ENCODE peak calls at places on chromosomes 13 and 19, in six cellular contexts. One of them, this sample, is unnamed.

GRCh38 chr13:76148926-76149325 is 512.8 kb downstream of the LMO7 start:
- DNase-seq in HCT116: no peak
- DNase-seq in MM.1S: no peak
- DNase-seq in GM23248: peak; percentile 87
- DNase-seq in PC-3: peak; percentile 59
- DNase-seq in SK-N-SH: no peak
- DNase-seq in this sample: no peak

GRCh38 chr19:45275370-45275971 is 24.4 kb downstream of the MARK4 start:
- DNase-seq in PC-3: no peak
- DNase-seq in GM23248: no peak
- DNase-seq in HCT116: no peak
- DNase-seq in SK-N-SH: peak; percentile 85
- DNase-seq in MM.1S: no peak
- DNase-seq in this sample: no peak

GRCh38 chr19:45280471-45280961 is 29.4 kb downstream of the MARK4 start:
- DNase-seq in SK-N-SH: no peak
- DNase-seq in GM23248: no peak
- DNase-seq in MM.1S: no peak
- DNase-seq in HCT116: no peak
- DNase-seq in PC-3: no peak
- DNase-seq in this sample: no peak

GRCh38 chr19:38291855-38292254 is 12.2 kb upstream of the C19orf33 start:
- DNase-seq in MM.1S: no peak
- DNase-seq in GM23248: no peak
- DNase-seq in PC-3: no peak
- DNase-seq in HCT116: no peak
- DNase-seq in SK-N-SH: no peak
- DNase-seq in this sample: no peak

GRCh38 chr19:51948979-51949378 is 21.7 kb downstream of the ZNF613 start:
- DNase-seq in MM.1S: no peak
- DNase-seq in GM23248: peak; percentile 57
- DNase-seq in HCT116: no peak
- DNase-seq in PC-3: no peak
- DNase-seq in SK-N-SH: peak; percentile 70
- DNase-seq in this sample: no peak

GRCh38 chr13:98576963-98577822 is at the start of gene STK24:
- DNase-seq in PC-3: peak; percentile 69
- DNase-seq in MM.1S: peak; percentile 79
- DNase-seq in SK-N-SH: peak; percentile 97
- DNase-seq in HCT116: no peak
- DNase-seq in GM23248: peak; percentile 88
- DNase-seq in this sample: peak; percentile 89

GRCh38 chr19:33947565-33947964 is 150.9 kb downstream of the KCTD15 start:
- DNase-seq in HCT116: no peak
- DNase-seq in GM23248: no peak
- DNase-seq in PC-3: no peak
- DNase-seq in SK-N-SH: no peak
- DNase-seq in MM.1S: no peak
- DNase-seq in this sample: peak; percentile 54

GRCh38 chr13:95044452-95045205 is 256.6 kb downstream of the ABCC4 start:
- DNase-seq in MM.1S: no peak
- DNase-seq in HCT116: no peak
- DNase-seq in SK-N-SH: no peak
- DNase-seq in GM23248: no peak
- DNase-seq in PC-3: no peak
- DNase-seq in this sample: no peak

GRCh38 chr13:80436571-80437169 is 95.7 kb upstream of the SPRY2 start:
- DNase-seq in SK-N-SH: no peak
- DNase-seq in MM.1S: no peak
- DNase-seq in GM23248: no peak
- DNase-seq in HCT116: no peak
- DNase-seq in PC-3: no peak
- DNase-seq in this sample: no peak

GRCh38 chr13:100875392-100876043 is 200.9 kb upstream of the TMTC4 start:
- DNase-seq in PC-3: peak; percentile 83
- DNase-seq in GM23248: peak; percentile 90
- DNase-seq in SK-N-SH: no peak
- DNase-seq in HCT116: no peak
- DNase-seq in MM.1S: no peak
- DNase-seq in this sample: no peak
- H3K9ac ChIP-seq in PC-3: no peak overlapping the region
- H3K9ac ChIP-seq in GM23248: no peak overlapping the region
- H3K9ac ChIP-seq in SK-N-SH: no peak overlapping the region
- H3K9ac ChIP-seq in HCT116: no peak overlapping the region
- H3K9ac ChIP-seq in MM.1S: no peak overlapping the region
- H3K9ac ChIP-seq in this sample: no peak overlapping the region

DNA sequence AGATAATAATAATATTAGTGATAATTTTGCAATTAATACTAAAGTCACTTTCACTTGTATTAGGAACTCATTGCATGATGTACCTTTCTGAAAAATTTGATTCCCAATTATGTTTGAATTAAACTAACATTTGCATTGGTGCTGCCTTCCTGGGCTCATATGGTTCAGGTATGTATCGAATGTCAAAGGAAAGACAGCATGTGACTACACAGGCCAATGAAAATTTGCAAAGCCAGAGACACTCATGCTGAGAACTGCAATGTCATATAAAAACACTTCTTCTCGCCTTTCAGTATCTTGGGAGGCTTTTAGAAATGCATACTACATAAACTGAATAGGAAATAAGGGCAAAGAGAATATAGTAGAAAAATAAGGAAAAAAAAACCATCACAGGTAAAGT is 44.3 kb downstream of the RAP2A start:
- DNase-seq in PC-3: no peak
- DNase-seq in GM23248: no peak
- DNase-seq in MM.1S: no peak
- DNase-seq in SK-N-SH: no peak
- DNase-seq in HCT116: no peak
- DNase-seq in this sample: no peak
- H3K4me1 ChIP-seq in PC-3: no peaks in the 10 kb centered on the region
- H3K4me1 ChIP-seq in GM23248: no peaks in the 10 kb centered on the region
- H3K4me1 ChIP-seq in MM.1S: no peaks in the 10 kb centered on the region
- H3K4me1 ChIP-seq in SK-N-SH: no peaks in the 10 kb centered on the region
- H3K4me1 ChIP-seq in HCT116: no peaks in the 10 kb centered on the region
- H3K4me1 ChIP-seq in this sample: no peaks in the 10 kb centered on the region

DNA sequence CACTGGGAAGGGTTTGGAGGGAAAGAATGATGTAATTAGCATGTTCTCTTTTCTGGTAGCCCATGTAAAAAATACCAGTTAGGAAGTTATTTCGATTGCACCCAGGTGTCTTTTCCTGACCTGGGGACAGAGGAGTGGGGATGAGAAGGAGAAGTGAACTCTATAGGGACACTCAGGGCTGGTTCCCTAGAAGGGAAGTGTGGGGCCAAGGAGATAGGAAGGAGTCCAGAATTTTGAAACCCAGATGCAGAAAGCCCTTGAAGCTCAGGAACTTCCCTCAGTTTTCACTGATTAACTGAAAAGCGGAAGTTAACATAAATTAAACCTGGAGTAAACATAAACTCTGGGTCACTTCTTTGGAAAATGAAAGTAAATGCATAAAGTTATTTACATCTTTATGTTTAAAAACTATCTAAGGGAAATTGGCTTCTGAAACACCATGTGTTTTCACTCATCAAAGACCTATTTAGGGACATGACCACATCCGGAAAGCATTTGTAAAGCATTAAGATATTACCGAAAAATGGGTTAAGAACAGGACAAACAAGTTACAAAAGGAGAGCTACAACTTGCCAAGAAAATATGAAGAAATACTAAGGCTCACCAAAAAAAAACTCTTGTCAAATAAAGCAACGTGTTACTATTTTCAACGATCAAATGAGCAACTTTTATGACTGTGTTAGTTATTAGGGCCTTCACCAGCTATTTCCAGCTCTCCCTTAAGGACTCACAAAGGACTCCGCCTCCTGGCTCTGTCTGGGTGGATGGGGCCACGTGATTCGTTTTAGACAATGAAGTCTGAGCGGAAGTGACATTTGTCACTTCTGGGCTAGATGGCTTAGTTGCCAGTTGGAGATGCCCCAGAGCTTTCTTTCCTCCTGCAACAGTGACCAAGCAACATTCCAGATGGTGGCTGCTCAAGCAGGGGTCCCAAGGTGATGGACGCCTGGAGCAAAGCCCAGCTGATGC is 439.1 kb upstream of the ZNF507 start:
- DNase-seq in GM23248: peak; percentile 0
- DNase-seq in HCT116: no peak
- DNase-seq in PC-3: no peak
- DNase-seq in SK-N-SH: no peak
- DNase-seq in MM.1S: peak; percentile 34
- DNase-seq in this sample: no peak
- H3K9me2 ChIP-seq in GM23248: no peaks in the 10 kb centered on the region
- H3K9me2 ChIP-seq in HCT116: no peaks in the 10 kb centered on the region
- H3K9me2 ChIP-seq in PC-3: no peaks in the 10 kb centered on the region
- H3K9me2 ChIP-seq in SK-N-SH: no peaks in the 10 kb centered on the region
- H3K9me2 ChIP-seq in MM.1S: no peaks in the 10 kb centered on the region
- H3K9me2 ChIP-seq in this sample: no peaks in the 10 kb centered on the region

DNA sequence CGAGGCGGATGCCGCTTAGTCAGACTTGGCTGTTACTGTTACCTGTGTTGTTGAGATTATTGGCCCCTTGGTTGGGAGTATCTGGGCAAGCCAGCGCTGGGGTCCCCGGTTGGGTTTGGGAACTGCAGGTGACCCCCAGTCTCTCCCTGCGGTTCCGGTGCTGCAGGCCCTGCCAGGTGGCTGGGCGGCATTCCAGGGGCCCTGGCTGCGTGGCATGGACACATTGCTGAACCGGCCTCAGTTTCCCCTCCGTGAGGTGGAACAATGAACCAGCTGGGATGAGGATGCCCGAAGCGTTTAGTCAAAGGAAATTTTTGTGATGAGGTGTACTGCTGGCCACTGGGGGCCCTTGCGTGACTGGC is 538 bp downstream of the B3GNT3 start:
- DNase-seq in SK-N-SH: no peak
- DNase-seq in HCT116: no peak
- DNase-seq in PC-3: peak; percentile 8
- DNase-seq in MM.1S: no peak
- DNase-seq in GM23248: no peak
- DNase-seq in this sample: no peak
- H3K9ac ChIP-seq in SK-N-SH: no peak overlapping the region
- H3K9ac ChIP-seq in HCT116: peak overlapping the region; percentile 86
- H3K9ac ChIP-seq in PC-3: peak overlapping the region; percentile 95
- H3K9ac ChIP-seq in MM.1S: no peak overlapping the region
- H3K9ac ChIP-seq in GM23248: no peak overlapping the region
- H3K9ac ChIP-seq in this sample: no peak overlapping the region

GRCh38 chr19:18368504-18369222 is 17.3 kb upstream of the GDF15 start:
- DNase-seq in MM.1S: no peak
- DNase-seq in SK-N-SH: no peak
- DNase-seq in HCT116: no peak
- DNase-seq in PC-3: no peak
- DNase-seq in GM23248: no peak
- DNase-seq in this sample: no peak
- H3K4me1 ChIP-seq in MM.1S: no peaks in the 10 kb centered on the region
- H3K4me1 ChIP-seq in SK-N-SH: peaks cover 21% of the 10 kb centered on the region
- H3K4me1 ChIP-seq in HCT116: peaks cover 58% of the 10 kb centered on the region
- H3K4me1 ChIP-seq in PC-3: peaks cover 22% of the 10 kb centered on the region
- H3K4me1 ChIP-seq in GM23248: peaks cover 19% of the 10 kb centered on the region
- H3K4me1 ChIP-seq in this sample: no peaks in the 10 kb centered on the region

GRCh38 chr13:35879111-35879510 is 252.1 kb downstream of the DCLK1 start:
- DNase-seq in PC-3: no peak
- DNase-seq in GM23248: no peak
- DNase-seq in HCT116: no peak
- DNase-seq in MM.1S: peak; percentile 28
- DNase-seq in SK-N-SH: no peak
- DNase-seq in this sample: no peak
- H3K9me2 ChIP-seq in PC-3: no peaks in the 10 kb centered on the region
- H3K9me2 ChIP-seq in GM23248: no peaks in the 10 kb centered on the region
- H3K9me2 ChIP-seq in HCT116: no peaks in the 10 kb centered on the region
- H3K9me2 ChIP-seq in MM.1S: no peaks in the 10 kb centered on the region
- H3K9me2 ChIP-seq in SK-N-SH: no peaks in the 10 kb centered on the region
- H3K9me2 ChIP-seq in this sample: no peaks in the 10 kb centered on the region

DNA sequence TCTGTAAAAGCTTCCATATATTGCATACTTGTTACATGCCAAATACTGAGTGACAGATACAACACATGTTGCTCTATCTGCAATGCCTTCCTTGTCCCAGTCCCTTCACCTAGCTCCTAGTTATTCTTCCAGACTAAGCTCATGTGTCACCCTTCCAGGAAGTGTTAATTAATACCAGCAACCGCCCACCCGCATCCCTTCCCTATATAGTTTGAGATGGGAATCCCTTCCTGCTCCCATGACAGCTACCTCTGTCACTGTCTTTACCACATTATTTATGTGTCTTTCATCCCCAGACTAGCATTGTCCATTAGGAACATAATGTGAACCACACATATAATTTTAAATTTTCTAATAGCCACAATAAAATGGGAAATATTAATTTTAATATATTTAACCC is 49.5 kb upstream of the FRY start:
- DNase-seq in HCT116: no peak
- DNase-seq in MM.1S: no peak
- DNase-seq in GM23248: peak; percentile 29
- DNase-seq in SK-N-SH: no peak
- DNase-seq in PC-3: no peak
- DNase-seq in this sample: no peak
- H3K9ac ChIP-seq in HCT116: no peak overlapping the region
- H3K9ac ChIP-seq in MM.1S: no peak overlapping the region
- H3K9ac ChIP-seq in GM23248: no peak overlapping the region
- H3K9ac ChIP-seq in SK-N-SH: no peak overlapping the region
- H3K9ac ChIP-seq in PC-3: no peak overlapping the region
- H3K9ac ChIP-seq in this sample: no peak overlapping the region

DNA sequence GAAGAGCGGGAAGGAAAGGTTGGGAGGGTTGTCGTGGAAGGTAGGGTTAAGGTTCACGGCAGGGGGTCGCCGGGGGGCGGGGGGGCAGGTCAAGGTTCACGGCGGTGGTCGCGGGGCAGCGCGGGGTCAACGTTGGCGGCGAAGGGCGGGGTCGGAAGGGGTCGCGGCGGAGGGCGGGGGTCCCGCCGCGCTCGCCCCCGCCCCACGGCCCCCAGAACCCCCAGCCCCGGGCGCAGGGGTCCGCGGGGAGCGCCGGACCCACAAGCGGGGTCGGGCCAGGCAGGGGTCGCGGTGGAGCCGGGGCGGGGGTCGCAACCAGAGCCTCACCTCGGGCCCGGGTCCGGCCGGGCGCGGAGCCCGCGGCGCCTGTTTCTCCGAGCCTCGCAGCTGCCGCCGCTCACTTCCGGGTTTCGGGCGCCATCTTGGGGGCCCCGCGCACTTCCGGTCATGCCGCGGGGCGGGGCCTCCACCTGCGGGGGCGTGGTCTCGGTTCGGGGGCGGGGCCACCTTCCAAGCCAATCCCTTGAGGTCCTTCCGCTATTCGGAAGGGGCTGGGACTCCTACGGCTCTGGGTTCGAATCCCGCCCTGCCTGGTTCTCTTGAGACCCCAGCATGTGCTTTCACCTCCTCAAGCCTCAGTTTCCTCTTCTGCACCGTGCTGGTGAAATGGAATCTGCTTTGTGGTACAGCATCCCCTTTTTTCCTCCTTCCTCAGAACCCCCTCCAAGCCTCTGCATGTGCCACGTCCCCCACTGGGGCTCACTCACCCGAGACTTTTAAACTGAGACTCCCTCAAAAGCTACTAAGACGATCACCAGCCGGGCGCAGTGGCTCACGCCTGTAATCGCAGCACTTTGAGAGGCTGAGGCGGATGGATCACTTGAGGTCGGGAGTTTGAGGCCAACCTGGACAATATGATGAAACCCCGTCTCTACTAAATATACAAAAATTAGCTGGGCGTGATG is at the start of gene SBNO2:
- DNase-seq in SK-N-SH: peak; percentile 100
- DNase-seq in HCT116: peak; percentile 72
- DNase-seq in PC-3: peak; percentile 84
- DNase-seq in MM.1S: peak; percentile 94
- DNase-seq in GM23248: peak; percentile 94
- DNase-seq in this sample: peak; percentile 97
- H3K4me1 ChIP-seq in SK-N-SH: peaks cover 32% of the 10 kb centered on the region
- H3K4me1 ChIP-seq in HCT116: peaks cover 86% of the 10 kb centered on the region
- H3K4me1 ChIP-seq in PC-3: peaks cover 64% of the 10 kb centered on the region
- H3K4me1 ChIP-seq in MM.1S: no peaks in the 10 kb centered on the region
- H3K4me1 ChIP-seq in GM23248: peaks cover 33% of the 10 kb centered on the region
- H3K4me1 ChIP-seq in this sample: peaks cover 11% of the 10 kb centered on the region